ENCODE peak calls at places on chromosomes 12 and 14, in seven cellular contexts. One of them, this sample, is unnamed. For H3K4me1 and H3K36me3, the result is how much of the 10 kb centered on the place peaks cover.

GRCh38 chr12:1575799-1576401 is 18.5 kb downstream of the FBXL14 start:
- DNase-seq in neuronal stem cell: no peak
- DNase-seq in lung: no peak
- DNase-seq in heart right ventricle: no peak
- DNase-seq in aorta: no peak
- DNase-seq in transverse colon: no peak
- DNase-seq in CD4-positive, alpha-beta memory T cell: no peak
- DNase-seq in this sample: no peak

GRCh38 chr12:101789171-101789570 is 41.6 kb downstream of the GNPTAB start:
- DNase-seq in neuronal stem cell: no peak
- DNase-seq in lung: no peak
- DNase-seq in heart right ventricle: no peak
- DNase-seq in aorta: no peak
- DNase-seq in transverse colon: no peak
- DNase-seq in CD4-positive, alpha-beta memory T cell: no peak
- DNase-seq in this sample: no peak

GRCh38 chr12:124194521-124195225 is 100.2 kb upstream of the RFLNA start:
- DNase-seq in neuronal stem cell: no peak
- DNase-seq in lung: no peak
- DNase-seq in heart right ventricle: no peak
- DNase-seq in aorta: no peak
- DNase-seq in transverse colon: no peak
- DNase-seq in CD4-positive, alpha-beta memory T cell: no peak
- DNase-seq in this sample: no peak

GRCh38 chr12:28500373-28501024 is 310.2 kb downstream of the CCDC91 start:
- DNase-seq in neuronal stem cell: no peak
- DNase-seq in lung: no peak
- DNase-seq in heart right ventricle: no peak
- DNase-seq in aorta: no peak
- DNase-seq in transverse colon: no peak
- DNase-seq in CD4-positive, alpha-beta memory T cell: no peak
- DNase-seq in this sample: no peak

GRCh38 chr14:54901380-54902142 is 1.1 kb downstream of the GCH1 start:
- DNase-seq in neuronal stem cell: no peak
- DNase-seq in lung: no peak
- DNase-seq in heart right ventricle: no peak
- DNase-seq in aorta: no peak
- DNase-seq in transverse colon: peak
- DNase-seq in CD4-positive, alpha-beta memory T cell: peak
- DNase-seq in this sample: no peak

GRCh38 chr12:83573676-83574075 is 887.0 kb downstream of the TMTC2 start:
- DNase-seq in neuronal stem cell: no peak
- DNase-seq in lung: no peak
- DNase-seq in heart right ventricle: no peak
- DNase-seq in aorta: no peak
- DNase-seq in transverse colon: no peak
- DNase-seq in CD4-positive, alpha-beta memory T cell: no peak
- DNase-seq in this sample: no peak

GRCh38 chr12:64806593-64806992 is 17.9 kb upstream of the TBC1D30 start:
- DNase-seq in neuronal stem cell: no peak
- DNase-seq in lung: no peak
- DNase-seq in heart right ventricle: no peak
- DNase-seq in aorta: no peak
- DNase-seq in transverse colon: no peak
- DNase-seq in CD4-positive, alpha-beta memory T cell: no peak
- DNase-seq in this sample: no peak

GRCh38 chr12:62760779-62761178 is 174.2 kb downstream of the PPM1H start:
- DNase-seq in neuronal stem cell: no peak
- DNase-seq in lung: no peak
- DNase-seq in heart right ventricle: no peak
- DNase-seq in aorta: no peak
- DNase-seq in transverse colon: no peak
- DNase-seq in CD4-positive, alpha-beta memory T cell: no peak
- DNase-seq in this sample: no peak

GRCh38 chr12:102300824-102301461 is 103.3 kb upstream of the PMCH start:
- DNase-seq in neuronal stem cell: no peak
- DNase-seq in lung: no peak
- DNase-seq in heart right ventricle: no peak
- DNase-seq in aorta: no peak
- DNase-seq in transverse colon: no peak
- DNase-seq in CD4-positive, alpha-beta memory T cell: no peak
- DNase-seq in this sample: peak

GRCh38 chr12:79747274-79747673 is 56.5 kb upstream of the PAWR start:
- DNase-seq in neuronal stem cell: no peak
- DNase-seq in lung: no peak
- DNase-seq in heart right ventricle: no peak
- DNase-seq in aorta: no peak
- DNase-seq in transverse colon: no peak
- DNase-seq in CD4-positive, alpha-beta memory T cell: no peak
- DNase-seq in this sample: no peak

GRCh38 chr12:106123551-106123991 is 15.2 kb downstream of the NUAK1 start:
- DNase-seq in neuronal stem cell: no peak
- DNase-seq in lung: no peak
- DNase-seq in heart right ventricle: peak
- DNase-seq in aorta: peak
- DNase-seq in transverse colon: peak
- DNase-seq in CD4-positive, alpha-beta memory T cell: no peak
- DNase-seq in this sample: peak

GRCh38 chr12:8697120-8697475 is 693 bp upstream of the RIMKLB start:
- DNase-seq in neuronal stem cell: no peak
- DNase-seq in lung: no peak
- DNase-seq in heart right ventricle: no peak
- DNase-seq in aorta: no peak
- DNase-seq in transverse colon: no peak
- DNase-seq in CD4-positive, alpha-beta memory T cell: peak
- DNase-seq in this sample: no peak

DNA sequence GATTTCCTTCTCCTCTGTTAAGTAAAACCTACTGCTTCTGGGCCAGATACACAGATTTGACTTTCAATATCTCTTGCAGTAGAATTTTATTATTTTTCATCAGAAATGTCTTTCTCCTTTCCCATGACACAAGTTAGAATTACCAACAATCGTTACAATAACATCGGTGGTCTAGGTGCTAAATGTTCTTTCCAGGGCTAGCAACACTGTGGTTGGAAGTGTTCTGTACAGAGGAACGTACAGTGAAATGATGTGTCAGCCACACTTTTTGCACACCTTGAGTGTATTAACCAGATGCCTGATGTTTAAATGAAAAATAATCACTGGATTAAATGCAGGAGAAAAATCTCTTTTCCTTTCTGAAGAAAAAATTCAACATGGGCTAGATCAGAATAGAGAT is 27.7 kb upstream of the KLRD1 start:
- DNase-seq in neuronal stem cell: no peak
- DNase-seq in lung: no peak
- DNase-seq in heart right ventricle: no peak
- DNase-seq in aorta: no peak
- DNase-seq in transverse colon: no peak
- DNase-seq in CD4-positive, alpha-beta memory T cell: no peak
- DNase-seq in this sample: no peak
- H3K4me3 ChIP-seq in neuronal stem cell: no peak
- H3K4me3 ChIP-seq in lung: no peak
- H3K4me3 ChIP-seq in heart right ventricle: no peak
- H3K4me3 ChIP-seq in aorta: no peak
- H3K4me3 ChIP-seq in transverse colon: no peak
- H3K4me3 ChIP-seq in CD4-positive, alpha-beta memory T cell: no peak
- H3K4me3 ChIP-seq in this sample: no peak

GRCh38 chr12:49748800-49749199 is 7.4 kb downstream of the TMBIM6 start:
- DNase-seq in neuronal stem cell: no peak
- DNase-seq in lung: no peak
- DNase-seq in heart right ventricle: no peak
- DNase-seq in aorta: no peak
- DNase-seq in transverse colon: no peak
- DNase-seq in CD4-positive, alpha-beta memory T cell: no peak
- DNase-seq in this sample: no peak
- H3K4me1 ChIP-seq in neuronal stem cell: under half
- H3K4me1 ChIP-seq in lung: under half
- H3K4me1 ChIP-seq in heart right ventricle: half or more
- H3K4me1 ChIP-seq in aorta: under half
- H3K4me1 ChIP-seq in transverse colon: half or more
- H3K4me1 ChIP-seq in CD4-positive, alpha-beta memory T cell: half or more
- H3K4me1 ChIP-seq in this sample: under half

DNA sequence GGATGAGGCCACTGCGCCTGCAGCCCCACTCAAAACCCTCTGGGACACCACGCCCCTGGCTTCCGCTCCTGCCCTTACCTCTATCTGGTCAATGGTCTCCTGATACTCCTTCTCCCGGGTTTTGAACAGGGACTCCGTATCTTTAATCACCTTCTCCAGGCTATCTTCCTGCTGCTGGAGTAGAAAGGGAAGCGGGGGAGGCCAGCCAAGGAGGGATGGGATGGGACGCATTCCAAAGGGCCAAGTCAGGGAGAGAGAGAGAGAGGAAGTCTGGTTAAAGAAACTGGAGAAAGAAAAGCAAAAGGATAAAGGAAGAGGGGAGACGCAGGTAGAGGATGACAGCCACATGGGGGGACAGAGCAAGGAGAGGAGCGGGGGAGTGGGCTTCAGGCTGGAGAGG is 7.9 kb downstream of the IFFO1 start:
- DNase-seq in neuronal stem cell: no peak
- DNase-seq in lung: no peak
- DNase-seq in heart right ventricle: peak
- DNase-seq in aorta: no peak
- DNase-seq in transverse colon: no peak
- DNase-seq in CD4-positive, alpha-beta memory T cell: no peak
- DNase-seq in this sample: peak
- H3K36me3 ChIP-seq in neuronal stem cell: half or more
- H3K36me3 ChIP-seq in lung: under half
- H3K36me3 ChIP-seq in heart right ventricle: under half
- H3K36me3 ChIP-seq in aorta: under half
- H3K36me3 ChIP-seq in transverse colon: under half
- H3K36me3 ChIP-seq in CD4-positive, alpha-beta memory T cell: half or more
- H3K36me3 ChIP-seq in this sample: half or more

GRCh38 chr14:50560929-50561280 is 960 bp downstream of the ATL1 start:
- DNase-seq in neuronal stem cell: peak
- DNase-seq in lung: peak
- DNase-seq in heart right ventricle: peak
- DNase-seq in aorta: peak
- DNase-seq in transverse colon: peak
- DNase-seq in CD4-positive, alpha-beta memory T cell: no peak
- DNase-seq in this sample: peak
- H3K4me3 ChIP-seq in neuronal stem cell: peak
- H3K4me3 ChIP-seq in lung: peak
- H3K4me3 ChIP-seq in heart right ventricle: peak
- H3K4me3 ChIP-seq in aorta: peak
- H3K4me3 ChIP-seq in transverse colon: peak
- H3K4me3 ChIP-seq in CD4-positive, alpha-beta memory T cell: peak
- H3K4me3 ChIP-seq in this sample: peak

GRCh38 chr14:41749425-41749824 is 142.7 kb downstream of the LRFN5 start:
- DNase-seq in neuronal stem cell: no peak
- DNase-seq in lung: no peak
- DNase-seq in heart right ventricle: no peak
- DNase-seq in aorta: no peak
- DNase-seq in transverse colon: no peak
- DNase-seq in CD4-positive, alpha-beta memory T cell: peak
- DNase-seq in this sample: peak
- H3K4me1 ChIP-seq in neuronal stem cell: under half
- H3K4me1 ChIP-seq in lung: under half
- H3K4me1 ChIP-seq in heart right ventricle: under half
- H3K4me1 ChIP-seq in aorta: under half
- H3K4me1 ChIP-seq in transverse colon: under half
- H3K4me1 ChIP-seq in CD4-positive, alpha-beta memory T cell: under half
- H3K4me1 ChIP-seq in this sample: under half